ENCODE peak calls at places on chromosomes 1 and 21, in four cellular contexts. G, N, V and D are unnamed samples. For H3K9me3 and H3K4me1, the result is how much of the 10 kb centered on the place peaks cover.

GRCh38 chr21:36163780-36164426 is 7.3 kb downstream of the DOP1B start:
- DNase-seq in G (no peak), N (no peak), V (no peak), D (no peak)

GRCh38 chr1:94022471-94023189 is 98.3 kb downstream of the ABCA4 start:
- DNase-seq in G (no peak), N (peak), V (peak), D (no peak)

GRCh38 chr1:226308166-226308722 is 720 bp downstream of the LIN9 start:
- DNase-seq in G (no peak), N (no peak), V (no peak), D (peak)

GRCh38 chr1:186790101-186790500 is 38.6 kb upstream of the PLA2G4A start:
- DNase-seq in G (no peak), N (no peak), V (no peak), D (no peak)

GRCh38 chr1:201019321-201019977 is 4.1 kb downstream of the KIF21B start:
- DNase-seq in G (no peak), N (peak), V (peak), D (no peak)

GRCh38 chr1:24134376-24134775 is 8.6 kb downstream of the IL22RA1 start:
- DNase-seq in G (no peak), N (no peak), V (no peak), D (no peak)

GRCh38 chr1:27382950-27383627 is at the start of gene CD164L2:
- DNase-seq in G (no peak), N (no peak), V (peak), D (no peak)

GRCh38 chr1:16204634-16205332 is 7.7 kb downstream of the ARHGEF19 start:
- DNase-seq in G (no peak), N (no peak), V (peak), D (no peak)

GRCh38 chr1:30060738-30061137 is 662.6 kb downstream of the MATN1 start:
- DNase-seq in G (no peak), N (no peak), V (no peak), D (no peak)

GRCh38 chr1:55305735-55306134 is 90.6 kb upstream of the USP24 start:
- DNase-seq in G (no peak), N (no peak), V (no peak), D (no peak)

GRCh38 chr1:247360991-247361721 is 29.5 kb upstream of the ZNF496 start:
- DNase-seq in G (no peak), N (peak), V (peak), D (peak)

GRCh38 chr21:36627242-36627641 is 71.7 kb upstream of the SIM2 start:
- DNase-seq in G (peak), N (no peak), V (no peak), D (no peak)

GRCh38 chr1:160260436-160261382 is 1.6 kb downstream of the DCAF8 start:
- DNase-seq in G (peak), N (no peak), V (no peak), D (no peak)

GRCh38 chr1:65812065-65812464 is 19.4 kb downstream of the PDE4B start:
- DNase-seq in G (no peak), N (peak), V (peak), D (no peak)

GRCh38 chr1:111981871-111982270 is 7.6 kb downstream of the KCND3 start:
- DNase-seq in G (no peak), N (no peak), V (no peak), D (no peak)
- H3K9me3 ChIP-seq in G (under half), N (under half), V (under half), D (under half)

GRCh38 chr1:154807048-154807591 is 63.0 kb downstream of the KCNN3 start:
- DNase-seq in G (no peak), N (no peak), V (no peak), D (no peak)
- H3K4me1 ChIP-seq in G (under half), N (under half), V (under half), D (under half)

GRCh38 chr1:69284508-69284907 is 283.2 kb upstream of the LRRC7 start:
- DNase-seq in G (no peak), N (no peak), V (no peak), D (no peak)

DNA sequence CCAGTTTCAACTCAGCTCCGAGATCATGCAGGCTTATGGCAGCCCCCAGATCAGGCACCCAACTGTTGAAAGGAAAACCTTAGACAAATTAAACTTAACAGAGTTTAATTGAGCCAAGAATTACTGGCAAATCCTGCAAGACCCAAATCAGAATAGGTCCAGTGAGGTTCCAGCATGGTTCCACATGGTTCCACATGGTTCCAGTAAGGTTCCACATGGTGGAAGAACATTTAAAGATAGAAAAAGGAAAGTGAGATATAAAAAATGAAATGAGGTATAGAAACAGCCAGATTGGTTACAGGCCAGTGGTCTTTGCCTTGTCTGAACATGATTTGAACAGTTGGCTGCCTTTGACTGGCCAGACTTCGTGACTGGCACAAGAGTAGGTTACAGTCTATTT is 288.8 kb upstream of the LRRC7 start:
- DNase-seq in G (no peak), N (no peak), V (no peak), D (no peak)
- H3K9me3 ChIP-seq in G (under half), N (under half), V (under half), D (under half)

GRCh38 chr1:43978264-43978550 is 803 bp upstream of the B4GALT2 start:
- DNase-seq in G (no peak), N (no peak), V (no peak), D (no peak)
- H3K4me1 ChIP-seq in G (under half), N (half or more), V (under half), D (under half)

DNA sequence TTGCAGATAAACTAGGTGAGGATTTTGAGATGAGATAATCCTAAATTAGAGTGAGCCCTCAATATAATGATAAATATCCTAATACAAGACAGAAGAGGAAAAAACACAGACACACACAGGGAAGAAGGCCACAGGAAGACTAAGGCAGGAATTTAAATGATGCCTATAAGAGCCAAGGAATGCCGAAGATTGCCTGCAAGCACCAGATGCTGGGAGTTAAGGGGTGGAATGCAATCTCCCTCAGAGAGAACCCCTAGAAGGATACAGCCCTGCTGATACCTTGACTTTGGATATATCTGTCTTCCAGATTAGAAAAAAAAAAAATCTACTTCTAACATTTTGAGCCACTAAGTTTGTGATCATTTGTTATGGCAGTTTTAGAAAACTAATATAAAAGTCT is 299.7 kb upstream of the PRMT6 start:
- DNase-seq in G (no peak), N (no peak), V (no peak), D (no peak)
- H3K9me3 ChIP-seq in G (under half), N (under half), V (under half), D (under half)

DNA sequence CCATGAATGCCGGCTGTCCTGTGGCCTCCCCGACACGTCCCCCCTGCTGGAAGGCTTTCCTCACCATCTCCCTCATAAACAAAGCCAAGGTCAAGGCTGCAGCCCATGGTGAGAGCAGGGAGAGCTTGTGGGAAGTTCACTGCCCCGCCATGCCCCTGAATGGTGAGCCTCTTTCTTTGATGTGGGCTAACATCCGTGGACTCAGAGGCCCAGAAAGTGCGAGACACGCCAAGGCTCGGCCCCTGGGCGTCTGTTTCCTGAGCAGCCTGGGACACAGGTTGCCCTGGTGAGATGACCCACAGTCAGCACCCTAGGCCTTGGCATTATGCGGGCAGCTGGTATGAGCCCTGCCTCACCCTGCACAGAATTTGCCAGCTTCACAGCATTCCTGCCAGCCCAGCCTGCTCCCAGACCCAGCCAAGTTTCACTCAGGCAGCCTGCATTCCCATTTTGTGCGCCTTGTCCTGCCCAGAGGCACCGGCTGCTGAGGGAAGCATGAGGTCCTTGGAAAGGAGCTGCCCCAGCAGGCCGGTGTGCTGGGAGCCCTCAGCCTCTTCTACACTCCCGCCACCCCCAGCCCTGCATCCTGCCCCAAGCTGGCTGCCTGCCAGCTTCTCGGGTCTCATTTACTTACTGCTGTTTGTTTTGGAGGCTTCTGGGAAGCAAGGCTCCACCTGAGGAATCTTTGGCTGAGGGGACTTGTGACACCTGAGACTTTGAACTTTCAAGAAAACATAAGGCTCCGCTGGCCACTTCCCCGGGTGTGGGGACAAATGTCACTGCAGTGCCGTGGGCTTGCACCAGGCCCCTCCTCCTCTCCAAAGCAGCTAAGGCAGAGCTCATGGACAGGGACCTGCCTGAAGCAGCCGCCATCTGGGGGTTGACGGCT is 31.9 kb downstream of the NEK2 start:
- DNase-seq in G (peak), N (peak), V (no peak), D (no peak)
- H3K4me1 ChIP-seq in G (under half), N (under half), V (under half), D (under half)

GRCh38 chr1:152741656-152742055 is 16.2 kb upstream of the KPRP start:
- DNase-seq in G (no peak), N (no peak), V (no peak), D (no peak)

GRCh38 chr1:152745765-152746444 is 11.9 kb upstream of the KPRP start:
- DNase-seq in G (no peak), N (no peak), V (no peak), D (no peak)

GRCh38 chr1:152747831-152748230 is 10.0 kb upstream of the KPRP start:
- DNase-seq in G (no peak), N (no peak), V (no peak), D (no peak)

GRCh38 chr1:152743371-152744145 is 14.3 kb upstream of the KPRP start:
- DNase-seq in G (no peak), N (no peak), V (no peak), D (no peak)

DNA sequence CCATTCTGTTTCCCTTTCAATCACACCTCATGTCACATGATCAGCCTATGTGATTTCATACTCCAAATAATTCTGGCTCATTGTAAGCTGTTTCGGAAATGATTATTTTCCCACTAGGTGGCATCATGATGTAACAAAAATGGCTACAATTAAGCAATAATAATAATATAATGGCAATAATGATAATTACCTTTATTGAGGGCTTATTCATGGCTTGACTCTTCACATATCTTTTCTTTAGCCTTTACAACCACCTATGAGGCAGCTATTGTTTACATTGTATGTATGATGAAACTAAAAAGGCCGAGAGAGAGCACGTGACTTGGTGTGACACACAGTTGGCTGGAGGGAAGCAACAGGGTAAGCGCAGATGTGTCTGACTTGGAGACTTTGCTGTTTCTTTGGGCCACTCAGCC is 12.5 kb upstream of the KPRP start:
- DNase-seq in G (no peak), N (no peak), V (no peak), D (no peak)
- H3K9me3 ChIP-seq in G (under half), N (under half), V (under half), D (under half)